ENCODE peak calls at places on chromosome 16, in five cellular contexts. X is heart left ventricle, Z is choroid plexus epithelial cell, M is transverse colon, F is fibroblast of pulmonary artery. Y is an unnamed sample.

GRCh38 chr16:662095-662494 is 5.8 kb upstream of the RHOT2 start:
- DNase-seq in Z (no peak), M (no peak), X (no peak), F (no peak), Y (no peak)

GRCh38 chr16:70438325-70438982 is 446 bp downstream of the ST3GAL2 start:
- DNase-seq in Z (no peak), M (peak; percentile 37), X (peak; percentile 61), F (no peak), Y (no peak)

GRCh38 chr16:89033796-89034572 is 57.0 kb upstream of the CBFA2T3 start:
- DNase-seq in X (no peak), Z (no peak), M (no peak), F (no peak), Y (no peak)

GRCh38 chr16:968620-969019 is 2.2 kb downstream of the LMF1 start:
- DNase-seq in F (no peak), M (no peak), X (no peak), Z (no peak), Y (no peak)

GRCh38 chr16:22659933-22660332 is 149.2 kb downstream of the NPIPB5 start:
- DNase-seq in Z (no peak), M (peak; percentile 32), F (no peak), X (no peak), Y (no peak)

GRCh38 chr16:56744996-56745640 is 15.2 kb downstream of the NUP93 start:
- DNase-seq in M (no peak), F (no peak), X (no peak), Z (no peak), Y (no peak)

GRCh38 chr16:66690106-66690847 is 6.3 kb downstream of the CMTM4 start:
- DNase-seq in Z (no peak), F (no peak), X (no peak), M (no peak), Y (no peak)

GRCh38 chr16:12704492-12705111 is 99.1 kb downstream of the CPPED1 start:
- DNase-seq in F (no peak), M (no peak), Z (no peak), X (no peak), Y (no peak)

GRCh38 chr16:31177136-31177535 is 2.8 kb upstream of the FUS start:
- DNase-seq in X (no peak), M (no peak), Z (peak; percentile 33), F (no peak), Y (peak; percentile 47)

GRCh38 chr16:595942-596735 is 6.3 kb downstream of the RAB40C start:
- DNase-seq in X (no peak), Z (no peak), F (no peak), M (no peak), Y (no peak)

GRCh38 chr16:16083421-16084156 is 134.2 kb downstream of the ABCC1 start:
- DNase-seq in X (no peak), Z (peak; percentile 42), F (peak; percentile 49), M (no peak), Y (peak; percentile 44)

GRCh38 chr16:54201200-54201599 is 85.4 kb downstream of the IRX3 start:
- DNase-seq in M (no peak), F (no peak), Z (no peak), X (no peak), Y (no peak)

GRCh38 chr16:78094998-78095397 is 4.5 kb upstream of the WWOX start:
- DNase-seq in F (no peak), Z (no peak), X (no peak), M (no peak), Y (no peak)

GRCh38 chr16:27526169-27526568 is 23.5 kb downstream of the GTF3C1 start:
- DNase-seq in Z (no peak), M (no peak), F (no peak), X (peak; percentile 80), Y (no peak)

GRCh38 chr16:66408181-66409048 is 18.7 kb upstream of the BEAN1 start:
- DNase-seq in M (no peak), Z (peak; percentile 88), F (peak; percentile 84), X (peak; percentile 47), Y (peak; percentile 61)

GRCh38 chr16:79597277-79597676 is 3.3 kb downstream of the MAF start:
- DNase-seq in X (no peak), Z (no peak), F (no peak), M (no peak), Y (no peak)
- H3K4me3 ChIP-seq in X (peak overlapping the region; percentile 7), Z (peak overlapping the region; percentile 65), F (no peak overlapping the region), M (no peak overlapping the region), Y (peak overlapping the region; percentile 85)

GRCh38 chr16:81582655-81583441 is 138.2 kb downstream of the CMIP start:
- DNase-seq in F (peak; percentile 16), M (no peak), Z (peak; percentile 12), X (no peak), Y (peak; percentile 64)
- TF ChIP-seq CTCF in F (peak; percentile 11), M (no peak), Z (peak; percentile 8), X (peak; percentile 7), Y (peak; percentile 36)

DNA sequence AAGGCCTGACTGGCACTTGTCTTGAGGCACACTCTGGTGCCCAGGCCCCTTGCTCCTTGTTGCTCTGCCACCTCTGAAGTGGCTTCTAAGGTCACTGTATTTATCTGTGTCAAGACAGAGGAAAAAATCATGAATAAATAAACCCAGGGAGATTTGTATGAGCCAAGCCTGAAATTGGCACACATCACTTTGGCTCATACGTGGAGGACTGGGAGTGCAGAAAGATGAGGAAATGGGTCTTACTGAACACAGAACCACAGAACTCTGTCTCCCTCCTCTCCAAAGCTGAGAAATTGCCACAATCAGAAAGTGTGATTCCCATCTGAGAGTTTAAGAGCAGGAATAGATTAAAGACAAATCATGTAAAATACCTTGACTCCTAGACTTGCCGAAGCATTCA is 27.1 kb upstream of the C16orf78 start:
- DNase-seq in X (no peak), M (no peak), Z (no peak), F (no peak), Y (no peak)
- H3K4me3 ChIP-seq in X (no peak overlapping the region), M (no peak overlapping the region), Z (no peak overlapping the region), F (no peak overlapping the region), Y (no peak overlapping the region)

DNA sequence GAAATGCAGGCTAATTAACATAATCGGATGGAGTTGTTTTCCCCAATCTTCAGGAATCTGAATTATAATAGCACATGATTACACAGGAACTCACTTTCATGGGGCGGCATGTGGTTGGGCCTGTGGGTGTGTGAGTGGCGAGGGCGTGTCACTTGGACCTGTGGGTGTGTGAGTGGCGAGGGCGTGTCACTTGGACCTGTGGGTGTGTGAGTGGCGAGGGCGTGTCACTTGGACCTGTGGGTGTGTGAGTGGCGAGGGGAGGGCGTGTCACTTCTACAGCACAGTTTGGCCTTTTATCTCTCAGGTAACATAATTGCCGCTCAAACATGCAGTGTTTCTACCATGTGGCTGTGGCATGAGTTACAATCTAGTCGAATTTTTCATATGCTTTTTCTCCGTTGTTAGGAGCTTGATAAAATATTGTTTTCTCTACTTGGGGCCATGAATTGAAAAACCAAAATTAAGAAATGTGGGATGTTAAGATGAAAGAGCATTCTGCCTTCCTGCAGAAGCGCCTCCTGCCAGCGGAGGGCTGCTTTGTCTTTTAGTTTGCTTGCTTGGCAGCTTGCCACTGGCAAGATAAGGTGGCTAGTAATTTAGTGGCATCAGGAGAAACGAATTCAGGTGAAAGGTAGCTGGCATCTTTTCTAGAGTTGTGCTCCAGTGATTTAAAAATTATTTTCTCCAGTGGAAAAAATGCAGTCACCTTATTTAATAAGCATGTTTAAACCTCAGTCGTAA is 36.2 kb downstream of the USP10 start:
- DNase-seq in M (peak; percentile 79), X (peak; percentile 52), Z (no peak), F (peak; percentile 41), Y (no peak)
- TF ChIP-seq CTCF in M (no peak), X (no peak), Z (peak; percentile 21), F (no peak), Y (no peak)

GRCh38 chr16:10753670-10754069 is 10.0 kb downstream of the NUBP1 start:
- DNase-seq in X (no peak), F (no peak), Z (no peak), M (no peak), Y (no peak)
- H3K4me3 ChIP-seq in X (no peak overlapping the region), F (no peak overlapping the region), Z (no peak overlapping the region), M (no peak overlapping the region), Y (no peak overlapping the region)

DNA sequence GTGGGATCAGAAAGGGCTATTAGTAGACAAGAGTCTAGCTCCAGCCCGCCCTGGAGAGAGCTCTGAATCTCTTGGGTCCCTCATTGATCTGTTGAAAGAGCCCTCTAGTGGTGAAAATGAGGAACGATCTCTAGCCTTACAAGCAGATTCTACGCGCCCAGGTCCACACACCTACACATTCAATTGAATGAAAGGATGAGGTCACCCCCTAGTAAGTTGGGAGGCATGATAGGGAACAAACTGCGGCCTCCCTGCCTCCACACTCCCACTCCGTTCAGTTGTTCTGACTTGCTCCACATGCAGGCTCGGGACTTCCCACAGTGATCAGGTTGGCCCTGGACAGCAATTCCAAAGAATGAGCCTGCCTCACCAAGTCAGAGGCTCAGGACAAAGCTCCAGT is 2.9 kb upstream of the CACNG3 start:
- DNase-seq in F (peak; percentile 29), Z (peak; percentile 52), X (no peak), M (peak; percentile 10), Y (no peak)
- TF ChIP-seq CTCF in F (peak; percentile 55), Z (peak; percentile 62), X (peak; percentile 51), M (peak; percentile 49), Y (peak; percentile 43)

GRCh38 chr16:85017603-85018002 is 6.3 kb upstream of the ZDHHC7 start:
- DNase-seq in Z (no peak), M (no peak), X (no peak), F (no peak), Y (no peak)

GRCh38 chr16:85017151-85017550 is 5.8 kb upstream of the ZDHHC7 start:
- DNase-seq in M (no peak), X (no peak), Z (peak; percentile 53), F (no peak), Y (no peak)

GRCh38 chr16:85019659-85020245 is 7.8 kb upstream of the KIAA0513 start:
- DNase-seq in Z (no peak), M (peak; percentile 79), F (no peak), X (no peak), Y (no peak)

GRCh38 chr16:85015481-85016177 is 4.3 kb upstream of the ZDHHC7 start:
- DNase-seq in X (no peak), Z (peak; percentile 68), F (no peak), M (no peak), Y (no peak)

GRCh38 chr16:85018529-85019236 is 7.3 kb upstream of the ZDHHC7 start:
- DNase-seq in X (no peak), M (no peak), F (no peak), Z (no peak), Y (no peak)
- H3K4me3 ChIP-seq in X (no peak overlapping the region), M (no peak overlapping the region), F (no peak overlapping the region), Z (no peak overlapping the region), Y (no peak overlapping the region)

DNA sequence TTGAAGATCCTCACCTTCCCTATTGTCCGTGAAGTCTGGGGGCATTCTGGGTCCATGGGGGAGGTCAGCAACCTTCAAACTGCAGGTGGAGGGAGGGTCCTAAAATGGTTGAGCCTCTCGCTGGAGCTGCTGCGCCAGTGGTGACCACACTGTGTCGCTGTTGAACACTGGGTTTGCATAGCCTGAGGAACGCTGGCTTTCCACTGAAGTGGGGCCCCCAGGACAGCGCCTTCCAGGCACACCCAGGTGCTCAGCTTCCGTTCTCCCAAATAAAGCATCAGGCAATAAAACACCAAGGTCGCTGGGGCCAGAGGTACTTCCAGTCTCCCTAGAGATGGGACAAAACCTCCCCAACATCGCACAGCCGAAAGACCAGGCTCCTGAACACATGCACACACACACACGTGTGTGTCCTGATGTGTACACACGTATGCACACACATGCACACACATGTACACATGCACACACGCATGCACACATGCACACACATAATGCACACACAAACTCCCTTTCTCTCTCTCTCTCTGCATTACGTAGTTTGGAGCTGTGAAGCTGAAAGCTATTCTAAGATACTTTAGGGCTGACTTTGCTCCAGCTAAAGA is 120.6 kb downstream of the IRF8 start:
- DNase-seq in X (no peak), Z (no peak), F (no peak), M (no peak), Y (no peak)
- TF ChIP-seq CTCF in X (no peak), Z (peak; percentile 59), F (peak; percentile 27), M (no peak), Y (peak; percentile 17)

Y was measured in foreskin fibroblast.